ENCODE peak calls at places on chromosomes 13 and 19, in eight cellular contexts. M is neural crest cell, A is esophagus muscularis mucosa, J is choroid plexus epithelial cell, Q is mammary epithelial cell, T is breast epithelium, P is BJ, H is AG04450. L is an unnamed sample.

GRCh38 chr13:74751739-74752138 is 617.5 kb upstream of the KLF12 start:
- DNase-seq in M (no peak), Q (no peak), P (no peak), T (no peak), H (no peak), A (no peak), J (peak; percentile 12), L (no peak)

GRCh38 chr13:111411186-111411858 is 90.9 kb downstream of the TEX29 start:
- DNase-seq in T (no peak), A (no peak), J (no peak), H (no peak), P (no peak), Q (no peak), M (no peak), L (no peak)

GRCh38 chr19:788821-789472 is 8.3 kb upstream of the PTBP1 start:
- DNase-seq in P (no peak), Q (no peak), J (no peak), H (no peak), T (no peak), M (no peak), A (no peak), L (no peak)

GRCh38 chr13:20161275-20161950 is 561 bp upstream of the GJA3 start:
- DNase-seq in M (no peak), Q (peak; percentile 16), P (no peak), H (no peak), T (no peak), J (no peak), A (no peak), L (no peak)

GRCh38 chr19:21022996-21023395 is 2.5 kb downstream of the ZNF430 start:
- DNase-seq in J (peak; percentile 67), M (no peak), T (no peak), A (no peak), H (no peak), P (peak; percentile 13), Q (peak; percentile 87), L (no peak)

GRCh38 chr13:100633461-100633860 is 41.1 kb downstream of the TMTC4 start:
- DNase-seq in Q (peak; percentile 74), T (no peak), P (peak; percentile 66), H (peak; percentile 80), A (no peak), M (no peak), J (peak; percentile 74), L (no peak)

GRCh38 chr13:50713849-50714248 is 129.6 kb downstream of the DLEU7 start:
- DNase-seq in H (peak; percentile 34), J (peak; percentile 97), A (no peak), P (peak; percentile 49), M (no peak), T (no peak), Q (peak; percentile 81), L (no peak)

GRCh38 chr13:78022164-78022877 is 103.7 kb upstream of the EDNRB start:
- DNase-seq in M (no peak), H (peak; percentile 24), J (peak; percentile 77), Q (peak; percentile 60), T (no peak), A (no peak), P (no peak), L (no peak)

GRCh38 chr19:17522988-17523872 is 11.8 kb downstream of the PGLS start:
- DNase-seq in P (no peak), A (no peak), H (no peak), T (no peak), M (no peak), Q (no peak), J (peak; percentile 36), L (no peak)

GRCh38 chr19:43913383-43913782 is 21.7 kb downstream of the ZNF45 start:
- DNase-seq in Q (no peak), A (no peak), H (no peak), M (no peak), T (no peak), P (no peak), J (peak; percentile 17), L (no peak)

DNA sequence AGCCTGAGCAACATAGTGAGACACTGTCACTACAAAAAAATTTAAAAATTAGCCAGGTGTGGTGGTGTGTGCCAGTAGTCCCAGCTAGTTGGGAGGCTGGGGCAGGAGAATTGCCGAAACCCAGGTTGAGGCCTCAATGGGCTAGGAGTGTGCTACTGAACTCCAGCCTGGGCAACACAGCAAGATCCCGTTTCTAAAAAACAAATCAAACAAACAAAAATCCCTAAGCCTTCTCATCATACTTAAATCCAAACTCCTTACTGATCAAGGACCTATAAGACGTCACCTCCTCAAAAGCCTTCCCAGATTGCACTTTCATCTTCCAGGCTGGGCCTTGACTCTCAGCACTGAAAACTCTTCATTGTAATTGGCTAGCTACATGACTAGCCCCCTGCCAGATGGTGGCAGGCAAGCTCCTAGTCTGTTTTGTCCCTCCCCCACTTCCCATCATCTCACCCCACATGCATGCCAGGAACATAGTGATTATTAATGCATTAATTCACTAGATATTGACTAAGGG is 17.5 kb upstream of the NANOS3 start:
- DNase-seq in P (no peak), M (no peak), J (peak; percentile 63), Q (no peak), A (peak; percentile 75), H (no peak), T (no peak), L (no peak)
- TF ChIP-seq CTCF in P (no peak), M (no peak), J (peak; percentile 27), Q (no peak), A (peak; percentile 16), H (no peak), T (no peak), L (no peak)

GRCh38 chr13:53200075-53200474 is 171.5 kb downstream of the OLFM4 start:
- DNase-seq in M (no peak), J (no peak), T (no peak), A (peak; percentile 78), P (no peak), H (no peak), Q (no peak), L (no peak)

GRCh38 chr13:53201454-53202225 is 173.0 kb downstream of the OLFM4 start:
- DNase-seq in H (no peak), M (peak; percentile 44), J (peak; percentile 1), Q (no peak), A (no peak), T (no peak), P (no peak), L (no peak)

GRCh38 chr13:53198017-53198416 is 169.4 kb downstream of the OLFM4 start:
- DNase-seq in P (no peak), A (no peak), J (no peak), Q (no peak), H (no peak), M (no peak), T (no peak), L (no peak)

GRCh38 chr13:53198699-53199098 is 170.1 kb downstream of the OLFM4 start:
- DNase-seq in Q (no peak), M (no peak), A (peak; percentile 8), P (no peak), T (no peak), J (no peak), H (no peak), L (no peak)

DNA sequence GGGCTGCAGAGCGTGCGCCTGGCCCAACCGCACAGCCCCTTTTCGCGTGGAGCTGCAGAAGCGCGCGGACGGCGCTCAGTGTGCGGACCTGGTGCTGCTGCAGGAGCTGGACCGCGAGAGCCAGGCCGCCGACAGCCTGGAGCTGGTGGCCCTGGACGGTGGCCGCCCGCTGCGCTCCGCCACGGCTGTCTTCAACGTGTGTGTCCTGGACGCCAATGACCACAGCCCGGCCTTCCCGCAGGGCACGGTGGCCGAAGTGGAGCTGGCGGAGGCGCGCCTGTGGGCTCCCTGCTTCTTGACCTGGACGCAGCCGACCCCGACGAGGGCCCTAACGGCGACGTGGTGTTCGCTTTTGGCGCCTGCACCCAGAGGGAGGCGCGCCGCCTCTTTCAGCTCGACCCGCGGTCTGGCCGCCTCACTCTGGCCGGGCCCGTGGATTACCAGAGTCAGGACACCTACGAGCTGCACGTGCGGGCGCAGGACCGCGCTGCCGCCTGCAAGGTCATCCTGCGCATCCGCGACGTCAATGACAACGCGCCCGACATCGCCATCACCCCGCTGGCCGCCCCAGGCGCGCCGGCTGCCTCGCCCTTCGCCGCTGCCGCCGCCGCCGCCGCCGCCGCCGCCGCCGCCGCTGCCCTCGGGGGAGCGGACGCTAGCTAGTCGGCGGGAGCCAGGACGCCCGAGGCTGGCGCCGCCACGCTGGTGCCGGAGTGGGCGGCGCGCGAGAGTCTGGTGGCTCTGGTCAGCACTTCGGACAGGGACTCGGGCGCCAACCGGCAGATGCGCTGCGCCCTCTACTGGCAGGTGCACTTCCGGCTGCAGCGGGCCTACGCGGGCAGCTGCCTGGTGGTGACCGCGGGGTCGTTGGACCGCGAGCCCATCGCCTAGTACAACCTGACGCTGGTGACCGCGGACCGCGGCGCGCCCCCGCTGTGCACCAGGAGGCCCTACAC is 172.2 kb downstream of the OLFM4 start:
- DNase-seq in M (peak; percentile 87), H (no peak), J (peak; percentile 12), T (peak; percentile 60), A (peak; percentile 70), Q (no peak), P (no peak), L (no peak)
- TF ChIP-seq CTCF in M (peak; percentile 92), H (peak; percentile 11), J (peak; percentile 38), T (no peak), A (no peak), Q (peak; percentile 54), P (peak; percentile 52), L (peak; percentile 43)

DNA sequence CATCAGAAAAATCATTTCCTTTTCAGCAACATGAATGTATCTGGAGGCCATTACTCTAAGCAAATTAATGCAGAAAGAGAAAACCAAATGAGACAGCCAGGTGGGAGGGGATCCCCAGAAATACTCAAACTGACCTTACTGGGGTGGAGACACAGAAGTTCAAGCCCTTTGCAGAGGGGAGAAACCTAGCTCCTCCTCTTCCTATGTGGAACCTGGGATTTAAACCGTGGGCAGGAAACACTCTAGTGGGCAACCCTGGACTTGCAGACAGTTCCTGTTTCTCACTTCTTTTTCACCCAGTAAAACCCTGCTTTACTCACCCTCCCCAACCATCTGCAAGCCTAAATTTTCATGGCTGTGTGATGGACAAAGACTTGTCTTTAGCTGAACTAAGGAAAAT is 61.3 kb downstream of the SLITRK6 start:
- DNase-seq in P (no peak), Q (no peak), J (no peak), A (no peak), T (no peak), H (no peak), M (no peak), L (no peak)
- TF ChIP-seq CTCF in P (no peak), Q (no peak), J (no peak), A (no peak), T (no peak), H (no peak), M (no peak), L (no peak)

GRCh38 chr19:12695997-12696365 is 450 bp downstream of the FBXW9 start:
- DNase-seq in H (no peak), J (no peak), A (no peak), M (no peak), P (no peak), T (no peak), Q (no peak), L (no peak)

GRCh38 chr19:12695090-12695489 is 1.3 kb downstream of the FBXW9 start:
- DNase-seq in A (no peak), T (no peak), Q (no peak), J (no peak), M (no peak), P (no peak), H (no peak), L (no peak)

GRCh38 chr19:12695514-12695913 is 917 bp downstream of the FBXW9 start:
- DNase-seq in P (no peak), M (no peak), J (no peak), A (no peak), T (no peak), Q (no peak), H (no peak), L (no peak)

GRCh38 chr19:12698138-12698537 is 1.7 kb upstream of the FBXW9 start:
- DNase-seq in T (no peak), Q (no peak), J (no peak), A (no peak), P (no peak), H (no peak), M (no peak), L (no peak)

GRCh38 chr19:12696366-12697335 is at the start of gene FBXW9:
- DNase-seq in J (peak; percentile 97), Q (peak; percentile 88), A (peak; percentile 100), H (peak; percentile 88), M (peak; percentile 98), T (peak; percentile 98), P (peak; percentile 63), L (peak; percentile 97)
- TF ChIP-seq CTCF in J (no peak), Q (no peak), A (peak; percentile 23), H (no peak), M (no peak), T (no peak), P (no peak), L (no peak)

L was measured in osteocyte.